ENCODE peak calls at places on chromosomes 13 and 19, in eight cellular contexts. P is NCI-H1436; S is A172; N is stimulated activated CD4-positive, alpha-beta T cell treated with anti-CD3 and anti-CD28 coated beads, Interleukin-4, amount 100 ng/mL, for 24 hours; K is LHCN-M2; Y is heart left ventricle; E is Caco-2; G is GM06990. U is an unnamed sample.

GRCh38 chr19:53492153-53492552 is 24.6 kb downstream of the ZNF813 start:
- DNase-seq in G (no peak), K (no peak), Y (no peak), P (no peak), S (no peak), E (no peak), N (no peak), U (no peak)

GRCh38 chr13:22130254-22130653 is 459.4 kb downstream of the FGF9 start:
- DNase-seq in G (no peak), Y (no peak), S (no peak), K (no peak), E (no peak), P (no peak), N (no peak), U (no peak)

GRCh38 chr19:30932854-30933253 is 416.4 kb downstream of the TSHZ3 start:
- DNase-seq in E (no peak), P (no peak), N (no peak), G (no peak), Y (no peak), K (no peak), S (no peak), U (no peak)

GRCh38 chr13:94269557-94269956 is 209.9 kb downstream of the DCT start:
- DNase-seq in K (no peak), Y (no peak), E (no peak), S (no peak), N (no peak), G (no peak), P (no peak), U (no peak)

GRCh38 chr13:105991622-105992254 is 543.7 kb downstream of the EFNB2 start:
- DNase-seq in E (peak), S (peak), P (no peak), G (no peak), K (peak), N (no peak), Y (no peak), U (no peak)

GRCh38 chr19:41696402-41697197 is 8.5 kb upstream of the CEACAM7 start:
- DNase-seq in S (no peak), G (no peak), N (no peak), E (peak), P (no peak), Y (no peak), K (peak), U (no peak)

GRCh38 chr13:66210677-66211076 is 1019.5 kb downstream of the PCDH9 start:
- DNase-seq in Y (no peak), S (peak), N (no peak), E (no peak), K (peak), P (no peak), G (no peak), U (peak)

GRCh38 chr19:14505488-14506239 is 9.7 kb upstream of the GIPC1 start:
- DNase-seq in Y (no peak), P (peak), K (peak), S (peak), G (no peak), E (peak), N (peak), U (peak)

GRCh38 chr13:39452834-39453233 is 150.2 kb downstream of the LHFPL6 start:
- DNase-seq in E (no peak), S (no peak), K (no peak), G (no peak), Y (no peak), N (no peak), P (no peak), U (no peak)

GRCh38 chr19:2477732-2478191 is 1.8 kb downstream of the GADD45B start:
- DNase-seq in G (peak), K (peak), P (no peak), S (peak), E (no peak), Y (peak), N (no peak), U (no peak)

GRCh38 chr13:72805663-72806341 is 23.9 kb downstream of the PIBF1 start:
- DNase-seq in S (no peak), Y (no peak), E (no peak), G (no peak), K (no peak), N (no peak), P (peak), U (no peak)

GRCh38 chr19:12350185-12350889 is 15.1 kb downstream of the ZNF442 start:
- DNase-seq in K (no peak), Y (no peak), P (no peak), N (no peak), G (no peak), S (no peak), E (no peak), U (no peak)

GRCh38 chr13:49495783-49496762 is at the start of gene PHF11:
- DNase-seq in N (peak), G (peak), E (peak), P (no peak), S (peak), K (peak), Y (peak), U (peak)

GRCh38 chr19:38093587-38093986 is 130.4 kb downstream of the DPF1 start:
- DNase-seq in P (no peak), Y (peak), G (no peak), E (no peak), N (no peak), S (no peak), K (no peak), U (no peak)

GRCh38 chr19:55390461-55390880 is 4.7 kb downstream of the RPL28 start:
- DNase-seq in G (no peak), P (no peak), Y (no peak), K (no peak), S (peak), N (no peak), E (no peak), U (no peak)

GRCh38 chr19:39093761-39094160 is 9.6 kb downstream of the ACP7 start:
- DNase-seq in P (no peak), E (no peak), N (no peak), Y (no peak), S (peak), K (peak), G (no peak), U (peak)

GRCh38 chr19:16527971-16528521 is 14.2 kb downstream of the CHERP start:
- DNase-seq in K (no peak), P (no peak), S (no peak), Y (no peak), G (no peak), E (no peak), N (peak), U (no peak)

GRCh38 chr13:112818698-112819045 is 128.8 kb downstream of the ATP11A start:
- DNase-seq in N (no peak), G (no peak), K (no peak), E (no peak), S (no peak), P (no peak), Y (no peak), U (no peak)

GRCh38 chr19:51015691-51016267 is 3.7 kb downstream of the KLK10 start:
- DNase-seq in Y (no peak), N (no peak), S (no peak), E (no peak), K (no peak), G (no peak), P (no peak), U (no peak)

GRCh38 chr13:109871018-109871370 is 84.6 kb upstream of the IRS2 start:
- DNase-seq in P (no peak), E (no peak), Y (no peak), G (no peak), N (no peak), K (peak), S (peak), U (no peak)

GRCh38 chr13:36819811-36820140 is 754 bp downstream of the RFXAP start:
- DNase-seq in N (peak), S (no peak), Y (no peak), G (no peak), P (no peak), E (no peak), K (no peak), U (no peak)

GRCh38 chr13:101139076-101139475 is 277.2 kb downstream of the NALCN start:
- DNase-seq in P (no peak), K (peak), G (no peak), S (no peak), N (no peak), E (no peak), Y (no peak), U (no peak)

GRCh38 chr13:114131581-114132418 is 623 bp downstream of the RASA3 start:
- DNase-seq in Y (no peak), N (peak), E (no peak), S (no peak), P (no peak), G (peak), K (peak), U (no peak)

GRCh38 chr13:53045110-53045509 is 16.5 kb downstream of the OLFM4 start:
- DNase-seq in N (no peak), S (no peak), Y (no peak), P (no peak), K (no peak), E (no peak), G (no peak), U (no peak)

GRCh38 chr13:98613591-98613990 is 36.7 kb upstream of the STK24 start:
- DNase-seq in E (no peak), K (no peak), S (no peak), Y (no peak), P (no peak), G (no peak), N (no peak), U (no peak)

GRCh38 chr19:38880076-38880881 is 2.2 kb upstream of the RINL start:
- DNase-seq in S (no peak), K (no peak), G (no peak), E (no peak), N (no peak), Y (no peak), P (no peak), U (no peak)

GRCh38 chr13:35140321-35140720 is 198.3 kb downstream of the NBEA start:
- DNase-seq in P (no peak), N (no peak), S (no peak), G (no peak), E (no peak), Y (no peak), K (peak), U (no peak)

GRCh38 chr19:57903298-57904174 is 12.9 kb downstream of the ZNF417 start:
- DNase-seq in G (no peak), Y (no peak), K (peak), S (peak), P (no peak), E (no peak), N (no peak), U (no peak)

GRCh38 chr13:112131081-112131739 is 64.3 kb downstream of the SOX1 start:
- DNase-seq in Y (no peak), P (no peak), K (no peak), S (no peak), N (no peak), G (no peak), E (no peak), U (no peak)

GRCh38 chr19:9116547-9116946 is 984 bp upstream of the OR7G1 start:
- DNase-seq in G (no peak), N (no peak), K (no peak), P (no peak), E (no peak), Y (no peak), S (no peak), U (no peak)

GRCh38 chr19:2462635-2463421 is 6.1 kb upstream of the LMNB2 start:
- DNase-seq in E (peak), G (no peak), Y (peak), S (peak), N (no peak), K (peak), P (no peak), U (peak)

GRCh38 chr13:100182894-100183490 is 94.1 kb downstream of the PCCA start:
- DNase-seq in G (no peak), E (no peak), Y (no peak), K (no peak), S (no peak), N (no peak), P (no peak), U (no peak)

GRCh38 chr13:111074826-111075225 is 40.3 kb upstream of the ARHGEF7 start:
- DNase-seq in S (no peak), Y (no peak), K (no peak), E (no peak), G (no peak), P (no peak), N (no peak), U (no peak)

GRCh38 chr13:46778879-46779278 is 18.1 kb downstream of the ESD start:
- DNase-seq in E (no peak), P (no peak), S (no peak), G (no peak), N (no peak), K (no peak), Y (no peak), U (peak)

GRCh38 chr13:98080280-98080679 is 62.6 kb upstream of the FARP1 start:
- DNase-seq in Y (no peak), S (no peak), K (no peak), G (no peak), E (no peak), P (no peak), N (no peak), U (no peak)

GRCh38 chr13:100254002-100254401 is 165.1 kb downstream of the PCCA start:
- DNase-seq in G (no peak), Y (no peak), S (peak), K (peak), P (no peak), N (no peak), E (no peak), U (no peak)

GRCh38 chr19:55406091-55406868 is 1.3 kb downstream of the UBE2S start:
- DNase-seq in P (no peak), G (no peak), K (no peak), E (no peak), S (no peak), Y (no peak), N (no peak), U (no peak)

GRCh38 chr19:10505583-10506229 is 2.5 kb upstream of the KEAP1 start:
- DNase-seq in K (peak), P (peak), N (peak), Y (peak), E (peak), S (peak), G (no peak), U (no peak)

U was measured in BJ.